ENCODE peak calls at places on chromosomes 11 and 22, in ten cellular contexts. C is HL-60; O is stimulated activated CD4-positive, alpha-beta T cell treated with anti-CD3 and anti-CD28 coated beads, Interleukin-12 subunit alpha, Interleukin-12 subunit beta, amount 100 ng/mL, for 48 hours; L is activated effector memory CD4-positive, alpha-beta T cell treated with Interleukin-2 at 50 U/mL for 16 hours; I is sigmoid colon; B is T-helper 1 cell; G is activated CD4-positive, alpha-beta T cell treated with anti-CD3 and anti-CD28 coated beads, Interleukin-2, amount 50 U/mL, for 4 hours; F is EL; V is naive thymus-derived CD8-positive, alpha-beta T cell; K is brain microvascular endothelial cell. R is an unnamed sample.

GRCh38 chr11:32706985-32707736 is 87.3 kb downstream of the CCDC73 start:
- DNase-seq in C (peak), O (no peak), L (no peak), I (no peak), B (no peak), G (no peak), F (peak), V (no peak), K (no peak), R (no peak)

GRCh38 chr22:39343259-39344045 is 6.3 kb upstream of the SYNGR1 start:
- DNase-seq in C (no peak), O (peak), L (peak), I (no peak), B (peak), G (peak), F (peak), V (peak), K (peak), R (peak)

GRCh38 chr22:24706732-24707476 is 67.6 kb downstream of the PIWIL3 start:
- DNase-seq in C (no peak), O (no peak), L (no peak), I (no peak), B (no peak), G (no peak), F (no peak), V (no peak), K (no peak), R (no peak)

GRCh38 chr11:14642873-14643696 is 519 bp upstream of the PDE3B start:
- DNase-seq in C (no peak), O (no peak), L (peak), I (peak), B (peak), G (no peak), F (no peak), V (no peak), K (no peak), R (peak)

GRCh38 chr22:32331236-32331917 is 26.3 kb upstream of the RFPL3 start:
- DNase-seq in C (no peak), O (no peak), L (no peak), I (no peak), B (no peak), G (no peak), F (no peak), V (no peak), K (no peak), R (no peak)

GRCh38 chr22:32571764-32572163 is 97.2 kb downstream of the FBXO7 start:
- DNase-seq in C (no peak), O (no peak), L (no peak), I (peak), B (no peak), G (no peak), F (no peak), V (no peak), K (no peak), R (no peak)

GRCh38 chr11:125777309-125777708 is 1.3 kb downstream of the PATE2 start:
- DNase-seq in C (no peak), O (no peak), L (no peak), I (no peak), B (no peak), G (no peak), F (peak), V (no peak), K (peak), R (no peak)

GRCh38 chr22:22655452-22656108 is 11.2 kb downstream of the GGTLC2 start:
- DNase-seq in C (no peak), O (no peak), L (no peak), I (no peak), B (no peak), G (no peak), F (no peak), V (no peak), K (no peak), R (no peak)

GRCh38 chr22:38831166-38831945 is 12.5 kb downstream of the NPTXR start:
- DNase-seq in C (peak), O (no peak), L (no peak), I (no peak), B (no peak), G (no peak), F (peak), V (peak), K (peak), R (peak)

GRCh38 chr11:46895821-46896220 is 22.5 kb downstream of the LRP4 start:
- DNase-seq in C (no peak), O (no peak), L (no peak), I (peak), B (no peak), G (no peak), F (no peak), V (no peak), K (no peak), R (no peak)

GRCh38 chr11:2808850-2809847 is 76.4 kb downstream of the CDKN1C start:
- DNase-seq in C (no peak), O (no peak), L (no peak), I (peak), B (no peak), G (no peak), F (no peak), V (peak), K (no peak), R (no peak)

GRCh38 chr11:18091731-18092130 is 14.2 kb downstream of the SAAL1 start:
- DNase-seq in C (no peak), O (no peak), L (no peak), I (no peak), B (no peak), G (no peak), F (peak), V (no peak), K (no peak), R (no peak)

GRCh38 chr22:50048836-50049235 is 9.3 kb downstream of the TTLL8 start:
- DNase-seq in C (no peak), O (no peak), L (no peak), I (no peak), B (no peak), G (no peak), F (no peak), V (no peak), K (no peak), R (no peak)

GRCh38 chr22:27927608-27928007 is 8.6 kb upstream of the PITPNB start:
- DNase-seq in C (no peak), O (no peak), L (no peak), I (no peak), B (no peak), G (no peak), F (no peak), V (no peak), K (no peak), R (no peak)

GRCh38 chr11:9263840-9264380 is 1.2 kb downstream of the DENND5A start:
- DNase-seq in C (peak), O (peak), L (no peak), I (no peak), B (peak), G (peak), F (peak), V (no peak), K (no peak), R (peak)

GRCh38 chr11:121547574-121547973 is 94.8 kb upstream of the SORL1-AS1 start:
- DNase-seq in C (no peak), O (no peak), L (no peak), I (no peak), B (no peak), G (no peak), F (no peak), V (no peak), K (no peak), R (no peak)

GRCh38 chr22:41863472-41863871 is 30.6 kb downstream of the SREBF2 start:
- DNase-seq in C (no peak), O (no peak), L (no peak), I (no peak), B (no peak), G (no peak), F (no peak), V (no peak), K (no peak), R (no peak)

GRCh38 chr11:87097582-87097981 is 59.8 kb downstream of the TMEM135 start:
- DNase-seq in C (peak), O (peak), L (peak), I (no peak), B (peak), G (peak), F (peak), V (no peak), K (peak), R (peak)

GRCh38 chr11:18721576-18722292 is 4.3 kb downstream of the IGSF22 start:
- DNase-seq in C (peak), O (no peak), L (peak), I (no peak), B (peak), G (peak), F (peak), V (no peak), K (peak), R (no peak)

GRCh38 chr11:113896156-113896879 is 8.3 kb upstream of the HTR3B start:
- DNase-seq in C (no peak), O (no peak), L (no peak), I (no peak), B (peak), G (no peak), F (peak), V (no peak), K (peak), R (no peak)

GRCh38 chr11:83613767-83614121 is 327.6 kb upstream of the CCDC90B start:
- DNase-seq in C (no peak), O (no peak), L (no peak), I (no peak), B (no peak), G (no peak), F (no peak), V (no peak), K (no peak), R (no peak)

GRCh38 chr22:26570126-26570525 is 19.8 kb downstream of the TPST2 start:
- DNase-seq in C (no peak), O (no peak), L (no peak), I (no peak), B (no peak), G (no peak), F (no peak), V (no peak), K (no peak), R (peak)

GRCh38 chr11:123473941-123474668 is 44.0 kb downstream of the GRAMD1B start:
- DNase-seq in C (no peak), O (no peak), L (no peak), I (peak), B (no peak), G (no peak), F (peak), V (no peak), K (peak), R (no peak)

GRCh38 chr11:67351275-67352005 is 1.9 kb downstream of the POLD4 start:
- DNase-seq in C (peak), O (no peak), L (peak), I (peak), B (peak), G (peak), F (peak), V (peak), K (no peak), R (peak)

GRCh38 chr11:57343825-57344224 is 5.7 kb downstream of the P2RX3 start:
- DNase-seq in C (no peak), O (no peak), L (no peak), I (no peak), B (no peak), G (no peak), F (no peak), V (no peak), K (no peak), R (peak)

GRCh38 chr11:88175707-88176066 is 444 bp upstream of the RAB38 start:
- DNase-seq in C (no peak), O (no peak), L (no peak), I (no peak), B (no peak), G (no peak), F (no peak), V (no peak), K (no peak), R (no peak)

GRCh38 chr22:50674127-50674493 is 1.5 kb downstream of the SHANK3 start:
- DNase-seq in C (no peak), O (no peak), L (no peak), I (no peak), B (no peak), G (no peak), F (no peak), V (no peak), K (no peak), R (no peak)

R was measured in GF-D8.